ENCODE peak calls at places on chromosomes 13 and 19, in six cellular contexts. U is cardiac muscle cell, B is fibroblast of pulmonary artery, R is lower leg skin, J is PC-3, D is prostate gland. T is an unnamed sample.

GRCh38 chr19:41537789-41538188 is 38.2 kb upstream of the CEACAM21 start:
- DNase-seq in U (no peak), B (peak), R (no peak), J (peak), D (no peak), T (peak)

GRCh38 chr19:14091086-14091884 is 734 bp upstream of the SAMD1 start:
- DNase-seq in U (no peak), B (peak), R (no peak), J (peak), D (no peak), T (peak)

GRCh38 chr13:59728896-59729545 is 434.7 kb downstream of the DIAPH3 start:
- DNase-seq in U (no peak), B (no peak), R (no peak), J (no peak), D (no peak), T (no peak)

GRCh38 chr19:38769635-38770211 is 3.6 kb downstream of the LGALS7 start:
- DNase-seq in U (peak), B (peak), R (peak), J (no peak), D (peak), T (peak)

GRCh38 chr19:50184196-50184595 is 19.2 kb upstream of the MYH14 start:
- DNase-seq in U (no peak), B (no peak), R (no peak), J (peak), D (no peak), T (no peak)

GRCh38 chr13:30268673-30269072 is 38.7 kb downstream of the KATNAL1 start:
- DNase-seq in U (no peak), B (no peak), R (no peak), J (no peak), D (no peak), T (no peak)

GRCh38 chr19:30668521-30669155 is 296.5 kb downstream of the ZNF536 start:
- DNase-seq in U (no peak), B (no peak), R (peak), J (no peak), D (no peak), T (no peak)

GRCh38 chr13:99614465-99614885 is 113.2 kb downstream of the TM9SF2 start:
- DNase-seq in U (no peak), B (peak), R (no peak), J (no peak), D (peak), T (no peak)

GRCh38 chr19:38951187-38951586 is 20.4 kb downstream of the MRPS12 start:
- DNase-seq in U (no peak), B (no peak), R (no peak), J (no peak), D (no peak), T (no peak)

GRCh38 chr19:33400856-33401682 is 27.6 kb downstream of the CEBPG start:
- DNase-seq in U (no peak), B (no peak), R (peak), J (no peak), D (no peak), T (no peak)

GRCh38 chr13:111429064-111429558 is 108.7 kb downstream of the TEX29 start:
- DNase-seq in U (peak), B (peak), R (no peak), J (peak), D (no peak), T (peak)

GRCh38 chr13:110815471-110816204 is 99.2 kb downstream of the ANKRD10 start:
- DNase-seq in U (no peak), B (no peak), R (peak), J (peak), D (no peak), T (no peak)

GRCh38 chr19:10927691-10928562 is 512 bp downstream of the YIPF2 start:
- DNase-seq in U (no peak), B (no peak), R (no peak), J (no peak), D (no peak), T (peak)

GRCh38 chr19:2618611-2619010 is 83.9 kb downstream of the GNG7 start:
- DNase-seq in U (no peak), B (peak), R (peak), J (peak), D (no peak), T (peak)

GRCh38 chr13:106561551-106562170 is 6.3 kb downstream of the ARGLU1 start:
- DNase-seq in U (peak), B (peak), R (no peak), J (no peak), D (no peak), T (no peak)

GRCh38 chr19:21604351-21604926 is 99.0 kb downstream of the ZNF429 start:
- DNase-seq in U (peak), B (no peak), R (no peak), J (peak), D (no peak), T (peak)

DNA sequence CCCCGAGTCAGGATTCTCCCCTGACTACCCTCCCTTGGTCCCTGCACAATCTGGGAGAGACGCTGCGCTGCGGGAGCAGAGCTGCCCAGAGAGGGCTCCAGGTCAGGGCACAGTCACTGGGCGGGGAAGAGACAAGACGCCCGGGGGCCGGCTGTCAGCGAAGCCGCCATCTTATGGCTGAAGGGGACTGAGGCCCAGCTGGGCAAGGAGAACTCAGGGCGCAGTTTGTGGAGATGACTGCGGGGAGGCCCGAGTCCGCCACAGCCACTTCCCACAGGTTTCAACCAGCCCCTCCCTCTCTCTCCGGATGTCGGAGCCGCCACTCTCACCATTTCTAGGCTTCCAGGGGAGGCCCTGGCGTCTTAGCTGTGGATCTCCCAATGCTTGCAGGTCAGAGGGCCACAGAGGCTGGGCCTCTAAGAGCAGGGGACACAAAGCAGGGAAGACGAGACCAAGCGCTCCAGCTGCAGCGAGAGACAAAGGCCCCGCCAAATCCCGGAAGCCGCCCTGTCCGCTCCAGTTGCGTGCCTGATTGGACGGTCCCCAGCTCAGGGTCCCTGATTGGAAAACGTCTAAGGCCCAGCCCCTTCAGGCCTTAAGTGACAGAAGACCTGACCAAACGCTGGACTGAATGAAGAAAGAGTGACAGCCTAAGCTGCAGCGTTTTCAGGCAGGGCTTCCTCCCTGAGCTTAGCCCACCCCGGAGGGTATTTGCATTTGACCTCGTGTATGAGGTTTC is at the start of gene ZNF724:
- DNase-seq in U (peak), B (peak), R (peak), J (peak), D (peak), T (peak)
- TF ChIP-seq CTCF in U (no peak), B (no peak), R (no peak), J (no peak), D (no peak), T (no peak)

GRCh38 chr19:1445185-1445931 is 4.6 kb upstream of the APC2 start:
- DNase-seq in U (peak), B (peak), R (peak), J (peak), D (peak), T (peak)
- H3K4me3 ChIP-seq in U (peak), B (peak), R (no peak), J (peak), D (peak), T (peak)

DNA sequence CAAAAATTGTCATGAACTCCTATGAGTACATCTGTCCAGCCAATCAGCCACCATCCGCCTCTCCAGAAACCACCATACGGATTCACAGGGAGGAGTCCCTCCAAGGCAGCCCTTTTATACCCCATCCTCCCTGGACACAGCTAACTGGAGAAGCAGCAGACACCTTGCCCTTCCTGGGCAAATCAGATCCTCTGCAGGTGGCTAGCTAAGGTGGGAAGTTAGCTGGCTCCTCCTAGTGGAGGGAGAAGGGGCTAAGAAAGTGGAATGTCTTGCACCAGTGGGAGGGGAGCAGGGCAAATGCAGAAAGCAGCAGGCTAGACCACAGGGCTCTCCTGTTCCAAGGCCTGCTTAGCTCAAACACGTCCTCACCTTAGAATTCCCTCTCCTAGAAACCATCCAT is 46.2 kb upstream of the UQCRFS1 start:
- DNase-seq in U (no peak), B (peak), R (peak), J (no peak), D (no peak), T (no peak)
- TF ChIP-seq CTCF in U (peak), B (peak), R (no peak), J (peak), D (no peak), T (peak)

GRCh38 chr19:4598712-4599111 is 39.2 kb upstream of the SEMA6B start:
- DNase-seq in U (no peak), B (no peak), R (no peak), J (no peak), D (no peak), T (no peak)

GRCh38 chr19:4600082-4600481 is 39.2 kb upstream of the TNFAIP8L1 start:
- DNase-seq in U (no peak), B (no peak), R (no peak), J (no peak), D (no peak), T (no peak)

GRCh38 chr19:4596033-4596904 is 36.8 kb upstream of the SEMA6B start:
- DNase-seq in U (no peak), B (no peak), R (no peak), J (no peak), D (no peak), T (no peak)

GRCh38 chr19:4597975-4598671 is 38.6 kb upstream of the SEMA6B start:
- DNase-seq in U (peak), B (no peak), R (no peak), J (peak), D (no peak), T (no peak)

GRCh38 chr19:4597278-4597974 is 37.9 kb upstream of the SEMA6B start:
- DNase-seq in U (no peak), B (no peak), R (no peak), J (no peak), D (no peak), T (no peak)
- H3K4me3 ChIP-seq in U (no peak), B (no peak), R (no peak), J (peak), D (no peak), T (no peak)

DNA sequence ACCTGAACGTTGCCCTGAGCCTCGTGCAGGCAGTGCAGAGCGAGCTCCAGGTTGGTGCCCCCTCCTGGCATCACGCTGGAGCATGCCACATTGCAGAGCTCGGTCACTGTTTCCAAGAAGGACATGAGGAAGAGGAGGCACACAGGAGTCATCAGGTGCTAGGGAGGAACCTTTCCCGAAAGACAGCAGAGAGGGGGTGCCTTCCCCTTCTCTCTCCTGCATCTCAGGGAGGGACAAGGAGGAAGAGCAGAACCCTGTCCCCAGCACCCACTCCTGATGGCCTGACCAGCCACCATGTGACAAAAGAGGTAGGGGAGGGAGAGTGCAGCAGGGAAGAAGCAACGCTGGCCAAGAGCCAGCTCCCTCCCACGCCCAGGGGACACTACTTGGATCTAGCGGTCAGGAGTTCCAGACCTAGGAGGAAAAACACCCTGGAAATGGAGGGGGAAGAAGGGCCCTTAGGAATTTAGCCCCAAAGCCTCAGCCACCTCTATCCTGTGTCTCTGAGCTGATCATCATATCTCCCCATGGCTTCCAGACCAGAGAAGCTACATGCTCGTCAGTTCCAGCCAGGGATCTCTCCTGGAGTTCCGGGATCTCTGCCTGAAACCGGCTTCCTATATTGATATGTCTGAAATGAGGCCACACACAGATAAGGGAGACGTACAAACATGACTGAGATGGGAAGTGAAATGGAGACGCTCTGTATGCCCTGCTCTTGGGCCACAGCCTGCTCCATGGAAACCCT is 17.0 kb upstream of the NAPA start:
- DNase-seq in U (no peak), B (no peak), R (no peak), J (no peak), D (no peak), T (no peak)
- TF ChIP-seq CTCF in U (no peak), B (no peak), R (no peak), J (no peak), D (no peak), T (no peak)

GRCh38 chr19:47323872-47324271 is 8.1 kb upstream of the C5AR2 start:
- DNase-seq in U (no peak), B (no peak), R (no peak), J (no peak), D (no peak), T (no peak)
- H3K4me3 ChIP-seq in U (no peak), B (no peak), R (no peak), J (no peak), D (no peak), T (no peak)